ENCODE peak calls at places on chromosome 9, in six cellular contexts. One of them, this sample, is unnamed.

GRCh38 chr9:101393135-101393534 is 5.3 kb downstream of the MRPL50 start:
- DNase-seq in HepG2: no peak
- DNase-seq in A549: no peak
- DNase-seq in IMR-90: no peak
- DNase-seq in GM12878: no peak
- DNase-seq in K562: no peak
- DNase-seq in this sample: no peak

GRCh38 chr9:6552033-6552737 is 93.3 kb downstream of the GLDC start:
- DNase-seq in K562: no peak
- DNase-seq in GM12878: no peak
- DNase-seq in IMR-90: peak
- DNase-seq in A549: no peak
- DNase-seq in HepG2: peak
- DNase-seq in this sample: peak

GRCh38 chr9:106953166-106953565 is 90.2 kb downstream of the ZNF462 start:
- DNase-seq in IMR-90: peak
- DNase-seq in GM12878: no peak
- DNase-seq in HepG2: no peak
- DNase-seq in A549: peak
- DNase-seq in K562: no peak
- DNase-seq in this sample: no peak

GRCh38 chr9:34456746-34457145 is 1.6 kb downstream of the FAM219A start:
- DNase-seq in HepG2: no peak
- DNase-seq in IMR-90: no peak
- DNase-seq in A549: no peak
- DNase-seq in GM12878: no peak
- DNase-seq in K562: no peak
- DNase-seq in this sample: no peak

GRCh38 chr9:34158362-34158869 is 20.4 kb upstream of the UBAP1 start:
- DNase-seq in IMR-90: peak
- DNase-seq in A549: peak
- DNase-seq in HepG2: peak
- DNase-seq in GM12878: no peak
- DNase-seq in K562: peak
- DNase-seq in this sample: no peak

GRCh38 chr9:102405218-102405867 is 589.8 kb upstream of the CYLC2 start:
- DNase-seq in GM12878: no peak
- DNase-seq in IMR-90: no peak
- DNase-seq in HepG2: no peak
- DNase-seq in A549: no peak
- DNase-seq in K562: no peak
- DNase-seq in this sample: no peak

GRCh38 chr9:81661339-81661738 is 28.0 kb downstream of the TLE1 start:
- DNase-seq in GM12878: no peak
- DNase-seq in IMR-90: no peak
- DNase-seq in HepG2: no peak
- DNase-seq in K562: no peak
- DNase-seq in A549: no peak
- DNase-seq in this sample: no peak

GRCh38 chr9:120715331-120715924 is 1.2 kb upstream of the MEGF9 start:
- DNase-seq in GM12878: no peak
- DNase-seq in K562: no peak
- DNase-seq in IMR-90: peak
- DNase-seq in A549: peak
- DNase-seq in HepG2: no peak
- DNase-seq in this sample: no peak

GRCh38 chr9:93024986-93025630 is 33.4 kb upstream of the SUSD3 start:
- DNase-seq in A549: no peak
- DNase-seq in IMR-90: no peak
- DNase-seq in K562: no peak
- DNase-seq in GM12878: no peak
- DNase-seq in HepG2: no peak
- DNase-seq in this sample: no peak

GRCh38 chr9:96084289-96084688 is 208.8 kb downstream of the ERCC6L2 start:
- DNase-seq in GM12878: no peak
- DNase-seq in IMR-90: no peak
- DNase-seq in HepG2: no peak
- DNase-seq in A549: no peak
- DNase-seq in K562: no peak
- DNase-seq in this sample: no peak

GRCh38 chr9:129763235-129763917 is 10.5 kb upstream of the PTGES start:
- DNase-seq in HepG2: no peak
- DNase-seq in GM12878: no peak
- DNase-seq in K562: no peak
- DNase-seq in IMR-90: peak
- DNase-seq in A549: no peak
- DNase-seq in this sample: no peak

GRCh38 chr9:35990155-35990554 is 32.2 kb upstream of the OR2S2 start:
- DNase-seq in IMR-90: no peak
- DNase-seq in A549: no peak
- DNase-seq in HepG2: no peak
- DNase-seq in K562: no peak
- DNase-seq in GM12878: no peak
- DNase-seq in this sample: no peak

GRCh38 chr9:130294664-130295063 is 29.1 kb downstream of the HMCN2 start:
- DNase-seq in K562: no peak
- DNase-seq in HepG2: no peak
- DNase-seq in GM12878: no peak
- DNase-seq in A549: no peak
- DNase-seq in IMR-90: no peak
- DNase-seq in this sample: no peak

GRCh38 chr9:106405871-106406435 is 457.0 kb upstream of the ZNF462 start:
- DNase-seq in GM12878: no peak
- DNase-seq in HepG2: no peak
- DNase-seq in K562: no peak
- DNase-seq in IMR-90: no peak
- DNase-seq in A549: no peak
- DNase-seq in this sample: no peak

GRCh38 chr9:72480931-72481330 is 40.5 kb upstream of the TMC1 start:
- DNase-seq in K562: no peak
- DNase-seq in GM12878: no peak
- DNase-seq in HepG2: peak
- DNase-seq in A549: peak
- DNase-seq in IMR-90: peak
- DNase-seq in this sample: no peak

GRCh38 chr9:98599566-98599965 is 109.2 kb downstream of the GABBR2 start:
- DNase-seq in HepG2: no peak
- DNase-seq in IMR-90: no peak
- DNase-seq in GM12878: no peak
- DNase-seq in A549: no peak
- DNase-seq in K562: no peak
- DNase-seq in this sample: no peak

DNA sequence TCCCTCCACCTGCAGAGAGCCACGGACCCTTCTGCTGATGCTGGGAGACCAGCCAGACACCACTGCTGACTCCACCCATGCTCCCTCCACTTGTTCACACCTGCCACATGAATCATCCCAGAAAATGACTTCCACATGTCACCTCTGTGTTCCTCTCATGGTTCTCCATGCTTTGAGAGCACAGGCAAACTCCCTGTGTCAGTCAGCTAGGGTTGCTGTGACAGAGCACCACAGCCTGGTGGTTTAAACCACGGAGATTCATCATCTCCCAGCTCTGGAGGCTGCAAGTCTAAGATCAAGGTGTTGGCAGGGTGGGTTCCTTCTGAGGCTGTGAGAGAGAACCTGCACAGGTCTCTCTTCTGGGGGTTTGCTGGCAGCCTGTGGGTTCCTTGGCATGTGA is 381.4 kb downstream of the GADD45G start:
- DNase-seq in GM12878: no peak
- DNase-seq in IMR-90: no peak
- DNase-seq in HepG2: no peak
- DNase-seq in K562: no peak
- DNase-seq in A549: no peak
- DNase-seq in this sample: no peak
- TF ChIP-seq BHLHE40 in GM12878: no peak
- TF ChIP-seq BHLHE40 in IMR-90: no peak
- TF ChIP-seq BHLHE40 in HepG2: no peak
- TF ChIP-seq BHLHE40 in K562: no peak
- TF ChIP-seq BHLHE40 in A549: no peak
- TF ChIP-seq BHLHE40 in this sample: no peak

GRCh38 chr9:87703636-87704276 is 22.2 kb upstream of the CTSL start:
- DNase-seq in K562: no peak
- DNase-seq in A549: peak
- DNase-seq in IMR-90: no peak
- DNase-seq in GM12878: no peak
- DNase-seq in HepG2: peak
- DNase-seq in this sample: no peak
- TF ChIP-seq BHLHE40 in K562: no peak
- TF ChIP-seq BHLHE40 in A549: no peak
- TF ChIP-seq BHLHE40 in IMR-90: no peak
- TF ChIP-seq BHLHE40 in GM12878: no peak
- TF ChIP-seq BHLHE40 in HepG2: no peak
- TF ChIP-seq BHLHE40 in this sample: no peak

GRCh38 chr9:3436629-3437028 is 89.2 kb downstream of the RFX3 start:
- DNase-seq in K562: no peak
- DNase-seq in A549: no peak
- DNase-seq in HepG2: no peak
- DNase-seq in IMR-90: peak
- DNase-seq in GM12878: no peak
- DNase-seq in this sample: no peak

GRCh38 chr9:3437031-3437430 is 88.8 kb downstream of the RFX3 start:
- DNase-seq in HepG2: no peak
- DNase-seq in A549: no peak
- DNase-seq in GM12878: no peak
- DNase-seq in IMR-90: no peak
- DNase-seq in K562: no peak
- DNase-seq in this sample: no peak

GRCh38 chr9:3433754-3434153 is 92.0 kb downstream of the RFX3 start:
- DNase-seq in A549: no peak
- DNase-seq in IMR-90: no peak
- DNase-seq in K562: no peak
- DNase-seq in GM12878: no peak
- DNase-seq in HepG2: no peak
- DNase-seq in this sample: no peak

GRCh38 chr9:3434594-3434993 is 91.2 kb downstream of the RFX3 start:
- DNase-seq in IMR-90: peak
- DNase-seq in HepG2: no peak
- DNase-seq in A549: peak
- DNase-seq in GM12878: no peak
- DNase-seq in K562: no peak
- DNase-seq in this sample: no peak

DNA sequence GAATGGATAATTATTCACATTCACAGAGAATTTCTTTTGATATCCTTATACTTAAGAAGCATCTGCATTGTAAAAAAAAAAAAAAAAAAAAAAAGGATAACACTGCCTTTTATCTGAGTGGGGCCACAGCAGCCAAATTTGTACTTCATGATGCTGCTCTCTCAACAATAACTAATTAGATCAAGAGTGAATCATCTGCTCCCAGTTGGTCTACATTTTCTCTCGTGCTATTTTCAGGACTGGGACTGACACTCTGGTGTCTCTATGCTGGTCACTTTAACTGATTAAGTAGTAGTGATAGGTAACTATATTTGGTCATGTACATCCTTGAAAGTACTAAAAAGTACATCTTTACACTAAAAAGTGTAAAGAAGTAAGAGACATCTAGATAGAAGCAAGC is 90.1 kb downstream of the RFX3 start:
- DNase-seq in HepG2: no peak
- DNase-seq in K562: no peak
- DNase-seq in A549: no peak
- DNase-seq in GM12878: no peak
- DNase-seq in IMR-90: no peak
- DNase-seq in this sample: no peak
- TF ChIP-seq BHLHE40 in HepG2: no peak
- TF ChIP-seq BHLHE40 in K562: no peak
- TF ChIP-seq BHLHE40 in A549: no peak
- TF ChIP-seq BHLHE40 in GM12878: no peak
- TF ChIP-seq BHLHE40 in IMR-90: no peak
- TF ChIP-seq BHLHE40 in this sample: no peak

GRCh38 chr9:114108016-114108833 is 9.1 kb upstream of the KIF12 start:
- DNase-seq in A549: peak
- DNase-seq in IMR-90: peak
- DNase-seq in HepG2: peak
- DNase-seq in K562: peak
- DNase-seq in GM12878: no peak
- DNase-seq in this sample: peak
- TF ChIP-seq BHLHE40 in A549: no peak
- TF ChIP-seq BHLHE40 in IMR-90: no peak
- TF ChIP-seq BHLHE40 in HepG2: peak
- TF ChIP-seq BHLHE40 in K562: no peak
- TF ChIP-seq BHLHE40 in GM12878: no peak
- TF ChIP-seq BHLHE40 in this sample: no peak

This sample was measured in HEK293T.